ENCODE peak calls at places on chromosomes 5 and 9, in eight cellular contexts. A is right atrium auricular region, E is GM23338, X is SK-N-SH, O is PC-9, C is OCI-LY7, N is heart right ventricle, S is hepatocyte. I is an unnamed sample. For H3K36me3, the result is how much of the 10 kb centered on the place peaks cover.

GRCh38 chr5:144227363-144227762 is 56.7 kb downstream of the KCTD16 start:
- DNase-seq in N (no peak), E (no peak), A (no peak), X (no peak), C (no peak), O (no peak), S (no peak), I (no peak)

GRCh38 chr5:161190086-161190485 is 338.1 kb upstream of the ATP10B start:
- DNase-seq in X (no peak), E (no peak), C (no peak), A (no peak), N (no peak), O (no peak), S (no peak), I (no peak)

GRCh38 chr5:141834331-141834730 is 43.9 kb downstream of the PCDH1 start:
- DNase-seq in C (no peak), N (no peak), E (no peak), S (no peak), A (no peak), X (no peak), O (no peak), I (no peak)

GRCh38 chr9:25613709-25614108 is 64.5 kb downstream of the TUSC1 start:
- DNase-seq in S (no peak), A (no peak), N (no peak), X (no peak), O (no peak), E (no peak), C (no peak), I (no peak)

GRCh38 chr9:21682376-21682775 is 120.1 kb upstream of the MTAP start:
- DNase-seq in C (no peak), X (no peak), S (no peak), N (no peak), E (no peak), A (no peak), O (no peak), I (no peak)

GRCh38 chr5:145101246-145101645 is 733.9 kb downstream of the PRELID2 start:
- DNase-seq in A (no peak), S (peak), E (peak), N (no peak), X (no peak), C (peak), O (no peak), I (peak)

GRCh38 chr9:91155746-91156145 is 206.0 kb downstream of the AUH start:
- DNase-seq in O (no peak), S (no peak), A (no peak), E (no peak), X (no peak), N (no peak), C (no peak), I (no peak)

GRCh38 chr5:15014809-15015208 is 143.2 kb upstream of the ANKH start:
- DNase-seq in O (no peak), C (no peak), E (no peak), N (no peak), S (peak), A (no peak), X (no peak), I (no peak)

GRCh38 chr5:168307022-168307421 is 15.6 kb downstream of the WWC1 start:
- DNase-seq in N (no peak), A (no peak), S (no peak), C (no peak), E (no peak), X (no peak), O (no peak), I (no peak)

GRCh38 chr9:34961574-34962480 is 3.7 kb downstream of the PHF24 start:
- DNase-seq in N (no peak), C (no peak), E (peak), A (no peak), S (peak), X (no peak), O (no peak), I (no peak)

GRCh38 chr5:175254155-175254554 is 189.8 kb downstream of the DRD1 start:
- DNase-seq in N (peak), A (no peak), X (no peak), S (no peak), E (no peak), C (no peak), O (no peak), I (no peak)

GRCh38 chr9:116390306-116391228 is 237.0 kb downstream of the PAPPA start:
- DNase-seq in A (no peak), C (no peak), O (no peak), N (no peak), S (peak), E (no peak), X (no peak), I (no peak)

GRCh38 chr9:38009035-38009501 is 60.0 kb downstream of the SHB start:
- DNase-seq in A (no peak), S (no peak), E (no peak), O (no peak), X (no peak), C (no peak), N (no peak), I (no peak)

GRCh38 chr9:96417610-96418073 is 528 bp downstream of the ZNF367 start:
- DNase-seq in C (no peak), N (no peak), A (no peak), S (no peak), O (no peak), X (peak), E (no peak), I (no peak)

GRCh38 chr5:158739941-158740340 is 359.8 kb downstream of the EBF1 start:
- DNase-seq in E (no peak), S (peak), O (no peak), C (no peak), N (peak), A (peak), X (no peak), I (no peak)
- H3K27ac ChIP-seq in E (no peak), S (no peak), O (no peak), C (no peak), N (no peak), A (no peak), X (no peak), I (no peak)

GRCh38 chr9:133101356-133102189 is 19.5 kb downstream of the RALGDS start:
- DNase-seq in C (no peak), E (no peak), O (no peak), S (no peak), X (no peak), N (no peak), A (no peak), I (no peak)
- H3K36me3 ChIP-seq in C (half or more), E (under half), O (under half), S (under half), X (under half), N (half or more), A (half or more), I (half or more)

GRCh38 chr9:128846680-128847030 is 17.1 kb upstream of the SPOUT1 start:
- DNase-seq in X (no peak), C (no peak), S (no peak), E (no peak), N (no peak), O (no peak), A (no peak), I (no peak)

GRCh38 chr9:128841704-128842492 is 12.3 kb upstream of the SPOUT1 start:
- DNase-seq in C (no peak), S (no peak), O (no peak), X (no peak), N (no peak), A (no peak), E (no peak), I (no peak)

GRCh38 chr9:128847803-128848202 is 18.2 kb upstream of the SPOUT1 start:
- DNase-seq in N (no peak), O (no peak), C (no peak), S (no peak), E (no peak), X (no peak), A (no peak), I (no peak)

GRCh38 chr9:128840524-128840923 is 10.9 kb upstream of the SPOUT1 start:
- DNase-seq in S (no peak), A (no peak), N (no peak), X (no peak), O (no peak), C (no peak), E (no peak), I (no peak)

DNA sequence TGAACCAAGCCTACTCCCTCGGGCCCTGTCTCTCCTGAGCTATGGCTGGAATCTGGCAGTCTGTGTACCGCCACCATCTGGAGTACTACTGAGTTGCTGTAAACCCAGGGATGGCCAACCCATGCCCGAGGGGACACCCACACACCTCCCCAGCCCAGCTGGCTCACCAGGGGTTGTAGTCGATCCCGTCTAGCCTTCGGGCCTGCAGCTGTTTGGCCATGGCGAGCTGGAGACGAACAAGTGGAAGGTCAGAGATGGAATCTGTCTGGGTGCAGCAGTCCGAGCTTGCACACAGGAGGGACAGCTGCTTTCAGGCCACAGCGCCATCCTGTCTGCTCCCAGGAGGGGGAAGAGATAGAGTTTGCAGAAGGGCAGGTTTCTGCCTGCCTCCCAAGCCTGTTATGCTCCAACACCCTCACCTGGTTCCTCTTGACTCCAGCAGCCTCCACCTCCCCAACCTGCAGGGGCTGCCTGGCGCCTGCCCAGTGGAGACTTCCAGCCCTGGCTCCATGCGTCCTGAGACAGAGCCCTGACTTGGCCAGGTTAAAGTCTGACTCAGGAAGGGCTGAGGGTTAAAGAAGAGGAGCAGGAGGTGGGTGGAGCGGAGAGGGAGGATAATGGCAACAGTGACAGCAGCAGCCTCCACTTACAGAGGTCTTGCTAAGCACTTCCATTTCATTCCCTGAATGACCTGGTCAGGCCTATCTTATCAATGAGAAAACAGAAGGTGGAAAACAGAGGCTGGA is 15.8 kb upstream of the SPOUT1 start:
- DNase-seq in S (peak), A (no peak), O (no peak), N (no peak), C (no peak), E (peak), X (peak), I (no peak)
- TF ChIP-seq CTCF in S (no peak), A (no peak), O (no peak), N (no peak), C (peak), E (peak), X (no peak), I (peak)

GRCh38 chr5:172109749-172110148 is 78.3 kb downstream of the STK10 start:
- DNase-seq in N (no peak), S (no peak), C (no peak), O (no peak), A (no peak), E (no peak), X (no peak), I (no peak)

GRCh38 chr5:172110260-172110815 is 77.7 kb downstream of the STK10 start:
- DNase-seq in C (no peak), S (no peak), N (no peak), O (no peak), A (no peak), E (no peak), X (no peak), I (no peak)

GRCh38 chr5:172113036-172113435 is 75.0 kb downstream of the STK10 start:
- DNase-seq in O (no peak), S (no peak), N (no peak), A (no peak), X (no peak), E (no peak), C (peak), I (no peak)

GRCh38 chr5:172107606-172108005 is 80.4 kb downstream of the STK10 start:
- DNase-seq in O (peak), C (no peak), E (no peak), A (no peak), X (no peak), S (no peak), N (no peak), I (no peak)

GRCh38 chr5:172110921-172111873 is 76.8 kb downstream of the STK10 start:
- DNase-seq in X (peak), S (peak), O (peak), A (no peak), N (no peak), C (peak), E (peak), I (no peak)
- H3K27ac ChIP-seq in X (peak), S (peak), O (no peak), A (peak), N (peak), C (peak), E (peak), I (no peak)

GRCh38 chr5:178216088-178216534 is 11.8 kb downstream of the HNRNPAB start:
- DNase-seq in X (no peak), A (no peak), E (no peak), N (no peak), C (peak), S (no peak), O (no peak), I (no peak)
- H3K36me3 ChIP-seq in X (under half), A (half or more), E (under half), N (half or more), C (half or more), S (under half), O (under half), I (half or more)

GRCh38 chr5:137728048-137728447 is 7.8 kb downstream of the KLHL3 start:
- DNase-seq in C (no peak), E (peak), A (no peak), O (no peak), S (no peak), X (no peak), N (no peak), I (no peak)
- TF ChIP-seq CTCF in C (no peak), E (peak), A (no peak), O (no peak), S (peak), X (no peak), N (no peak), I (peak)

DNA sequence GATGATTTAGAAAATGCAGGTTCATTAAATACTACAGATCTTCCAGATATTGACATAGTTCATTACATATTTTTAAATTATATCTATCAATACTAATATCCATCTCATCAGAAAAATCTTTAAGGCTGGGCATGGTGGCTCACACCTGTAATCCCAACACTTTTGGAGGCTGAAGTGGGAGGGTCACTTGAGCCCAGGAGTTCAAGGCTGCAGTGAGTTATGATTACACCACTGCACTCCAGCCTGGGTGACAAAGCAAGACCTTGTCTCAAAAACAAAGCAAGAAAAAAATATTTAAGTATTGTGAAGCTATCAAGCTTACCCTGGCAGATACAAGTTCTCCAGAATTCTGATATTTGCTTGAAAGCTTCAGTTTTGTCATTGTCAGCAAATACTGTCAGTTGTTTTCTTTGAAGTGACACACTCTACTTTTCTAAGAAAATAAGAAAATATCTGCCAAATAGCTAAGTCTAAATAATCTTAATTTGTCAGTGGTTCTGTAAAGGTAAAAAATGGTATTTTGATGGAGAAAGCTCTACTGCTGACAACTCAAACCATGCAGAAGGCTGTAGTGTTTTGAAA is 14.9 kb downstream of the LYRM7 start:
- DNase-seq in E (no peak), A (no peak), S (no peak), X (no peak), N (no peak), C (no peak), O (no peak), I (no peak)
- H3K27ac ChIP-seq in E (no peak), A (no peak), S (no peak), X (no peak), N (no peak), C (no peak), O (peak), I (no peak)

DNA sequence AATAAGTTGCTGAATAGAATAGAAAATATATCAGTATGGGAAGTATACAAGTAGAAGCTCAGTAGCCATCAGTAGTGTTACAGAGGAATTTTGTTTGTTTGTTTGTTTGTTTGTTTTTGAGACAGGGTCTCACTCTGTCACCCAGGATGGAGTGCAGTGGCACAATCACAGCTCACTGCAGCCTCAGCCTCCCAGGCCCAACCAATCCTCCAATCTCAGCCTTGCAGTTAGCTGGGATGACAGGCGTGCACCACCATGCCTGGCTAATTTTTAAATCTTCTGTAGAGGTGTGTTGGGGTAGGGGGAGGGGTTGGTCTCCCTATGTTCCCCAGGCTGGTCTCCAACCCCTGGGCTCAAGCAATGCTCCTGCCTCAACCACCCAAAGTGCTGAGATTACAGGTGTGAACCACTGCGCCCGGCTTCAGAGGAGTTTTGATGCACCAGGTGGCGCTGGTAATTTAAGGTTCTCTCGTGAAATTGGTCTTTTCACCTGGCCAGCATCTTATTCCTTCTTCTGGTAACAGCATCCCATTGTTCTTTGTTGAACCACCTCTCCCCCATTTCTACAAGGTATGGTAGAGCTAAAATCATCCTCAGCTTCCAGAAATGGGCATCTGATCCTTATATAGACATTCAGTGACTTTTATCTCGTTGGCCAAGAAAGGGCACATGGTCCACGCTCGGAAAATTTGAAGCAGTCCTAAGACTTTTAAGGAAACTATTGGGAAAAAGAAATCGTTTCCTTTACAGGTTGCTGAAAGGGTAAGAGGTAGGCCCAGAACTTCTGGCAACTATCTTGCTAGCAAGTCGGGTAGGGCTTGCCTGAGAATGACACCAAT is 157.1 kb downstream of the ARRDC3 start:
- DNase-seq in E (peak), X (no peak), C (peak), O (peak), A (no peak), S (peak), N (no peak), I (no peak)
- H3K36me3 ChIP-seq in E (under half), X (under half), C (under half), O (under half), A (under half), S (under half), N (under half), I (under half)

DNA sequence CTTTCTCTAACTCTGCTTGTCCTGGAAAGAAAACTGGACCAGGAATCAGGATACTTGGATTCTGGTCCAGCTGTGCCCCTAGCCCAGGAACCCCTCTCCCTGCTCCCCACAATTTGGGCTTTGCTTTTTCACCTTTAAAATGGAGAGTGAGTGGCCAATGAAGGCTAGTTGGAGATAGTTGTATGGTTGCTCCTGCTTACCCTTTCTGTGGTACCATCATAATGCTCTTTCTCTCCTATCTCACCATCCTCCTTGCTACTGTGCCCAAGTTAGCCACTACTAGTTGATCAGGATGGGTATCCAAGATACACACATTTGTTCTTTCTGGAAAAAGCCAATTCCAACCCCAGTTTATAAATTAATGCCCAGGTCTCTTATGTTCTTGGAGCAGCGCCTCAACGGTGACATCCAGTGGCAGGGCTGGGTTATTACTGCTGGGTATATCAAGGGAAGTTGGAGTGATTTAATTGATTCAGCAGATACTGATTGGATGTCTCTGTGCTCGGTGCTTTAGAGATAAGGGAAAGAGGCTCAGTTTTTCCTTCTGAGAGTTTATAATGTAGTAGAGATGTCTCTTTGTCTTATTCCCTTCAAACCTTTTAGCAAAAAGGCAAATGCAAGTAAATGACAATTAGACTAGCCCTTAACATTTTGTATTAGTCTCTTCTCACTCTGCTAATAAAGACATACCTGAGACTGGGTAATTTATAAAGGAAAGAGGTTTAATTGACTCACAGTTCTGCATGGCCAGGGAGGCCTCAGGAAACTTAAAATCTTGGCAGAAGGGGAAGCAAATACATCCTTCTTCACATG is 38.5 kb downstream of the FAXDC2 start:
- DNase-seq in X (peak), O (peak), A (peak), C (peak), N (peak), S (peak), E (peak), I (peak)
- TF ChIP-seq CTCF in X (peak), O (peak), A (peak), C (peak), N (peak), S (peak), E (peak), I (peak)